ENCODE peak calls at places on chromosome 19, in eight cellular contexts. J, X, N, B, W, I, C and R are unnamed samples.

GRCh38 chr19:54616057-54616456 is 14.2 kb upstream of the LILRB1 start:
- DNase-seq in J (no peak), X (no peak), N (no peak), B (no peak), W (no peak), I (no peak), C (no peak), R (no peak)

GRCh38 chr19:33410915-33411401 is 37.4 kb downstream of the CEBPG start:
- DNase-seq in J (no peak), X (no peak), N (peak; percentile 73), B (no peak), W (no peak), I (peak; percentile 55), C (no peak), R (no peak)

GRCh38 chr19:48638831-48639381 is 1.7 kb upstream of the DBP start:
- DNase-seq in J (no peak), X (no peak), N (no peak), B (no peak), W (no peak), I (peak; percentile 86), C (peak; percentile 58), R (no peak)

GRCh38 chr19:46372901-46373572 is 26.1 kb downstream of the PPP5C start:
- DNase-seq in J (no peak), X (peak; percentile 76), N (peak; percentile 69), B (peak; percentile 59), W (no peak), I (peak; percentile 76), C (no peak), R (no peak)

GRCh38 chr19:31113250-31113685 is 236.0 kb downstream of the TSHZ3 start:
- DNase-seq in J (peak; percentile 61), X (no peak), N (no peak), B (no peak), W (no peak), I (no peak), C (no peak), R (no peak)

GRCh38 chr19:41586064-41586463 is 10.1 kb downstream of the CEACAM21 start:
- DNase-seq in J (no peak), X (no peak), N (no peak), B (no peak), W (no peak), I (no peak), C (no peak), R (no peak)

GRCh38 chr19:3375221-3376088 is 9.1 kb downstream of the NFIC start:
- DNase-seq in J (no peak), X (peak; percentile 90), N (no peak), B (no peak), W (no peak), I (peak; percentile 94), C (peak; percentile 99), R (peak; percentile 89)

GRCh38 chr19:18425515-18426415 is 6.6 kb downstream of the SSBP4 start:
- DNase-seq in J (no peak), X (no peak), N (peak; percentile 70), B (no peak), W (no peak), I (no peak), C (peak; percentile 89), R (peak; percentile 78)

GRCh38 chr19:2215281-2215751 is 20.8 kb downstream of the PLEKHJ1 start:
- DNase-seq in J (no peak), X (no peak), N (no peak), B (peak; percentile 44), W (no peak), I (no peak), C (no peak), R (no peak)

GRCh38 chr19:29860492-29860891 is 48.7 kb downstream of the CCNE1 start:
- DNase-seq in J (no peak), X (no peak), N (no peak), B (peak; percentile 35), W (no peak), I (no peak), C (peak; percentile 0), R (no peak)

GRCh38 chr19:18477974-18478373 is 40.0 kb upstream of the ISYNA1 start:
- DNase-seq in J (no peak), X (no peak), N (no peak), B (no peak), W (no peak), I (no peak), C (no peak), R (no peak)

GRCh38 chr19:10288662-10289166 is 1.0 kb upstream of the ICAM5 start:
- DNase-seq in J (no peak), X (no peak), N (peak; percentile 82), B (peak; percentile 76), W (peak; percentile 65), I (no peak), C (no peak), R (no peak)

GRCh38 chr19:58317481-58318072 is 9.2 kb upstream of the ZSCAN22 start:
- DNase-seq in J (no peak), X (no peak), N (no peak), B (peak; percentile 78), W (peak; percentile 80), I (no peak), C (no peak), R (no peak)

GRCh38 chr19:35347171-35347929 is at the start of gene FFAR1:
- DNase-seq in J (no peak), X (peak; percentile 47), N (no peak), B (no peak), W (no peak), I (peak; percentile 39), C (no peak), R (no peak)

GRCh38 chr19:42198676-42199439 is 18.6 kb downstream of the DEDD2 start:
- DNase-seq in J (no peak), X (no peak), N (no peak), B (no peak), W (no peak), I (peak; percentile 77), C (no peak), R (no peak)

GRCh38 chr19:46931197-46931596 is 70.4 kb downstream of the ARHGAP35 start:
- DNase-seq in J (no peak), X (no peak), N (no peak), B (no peak), W (no peak), I (no peak), C (no peak), R (no peak)

GRCh38 chr19:19533826-19534225 is 4.2 kb upstream of the CILP2 start:
- DNase-seq in J (no peak), X (no peak), N (no peak), B (no peak), W (no peak), I (no peak), C (no peak), R (no peak)

DNA sequence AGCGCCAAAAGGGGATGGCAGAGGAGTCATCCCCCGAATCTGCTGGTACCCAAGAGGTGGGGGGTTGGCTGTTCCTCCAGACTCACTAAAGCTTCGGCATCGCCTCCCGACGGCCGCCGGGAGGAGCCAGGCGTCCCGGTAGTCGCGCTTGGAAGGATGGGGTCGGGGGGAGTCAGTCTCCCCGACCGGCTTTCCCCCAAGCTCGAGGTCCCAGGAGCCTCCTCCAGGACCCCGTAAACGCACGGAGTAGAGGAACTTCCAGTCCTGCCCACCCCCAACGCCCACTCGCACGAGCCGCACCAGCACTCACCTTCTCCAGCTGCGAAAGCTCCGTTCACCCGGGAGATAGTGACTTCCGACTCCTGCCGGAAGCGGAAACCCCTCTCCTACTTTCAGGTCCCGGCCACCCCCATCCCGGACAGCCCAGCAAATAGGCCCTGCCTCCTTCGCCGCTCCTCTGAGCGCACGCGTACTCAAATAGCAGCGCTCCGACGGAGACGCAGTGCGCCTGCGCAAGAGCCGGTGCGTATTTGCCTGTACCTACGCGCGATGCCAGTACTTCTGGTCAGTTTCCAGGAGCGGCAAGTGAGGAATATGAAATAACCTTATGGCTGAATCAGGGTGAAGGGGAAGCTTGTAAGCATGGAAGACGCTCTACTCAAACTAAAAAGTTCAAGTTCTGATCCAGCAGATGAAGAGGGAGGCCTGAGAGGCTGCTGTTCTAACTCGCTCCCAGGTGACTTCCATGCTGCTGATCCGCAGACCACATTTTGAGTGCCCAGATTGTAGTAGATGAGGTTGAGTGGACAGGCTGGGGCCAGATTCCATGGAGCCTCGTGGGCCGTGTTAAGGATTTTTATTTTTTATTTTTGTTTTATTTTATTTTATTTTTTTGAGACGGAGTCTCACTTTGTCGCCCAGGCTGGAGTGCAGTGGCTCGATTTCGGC is at the start of gene ELOF1:
- DNase-seq in J (peak; percentile 82), X (peak; percentile 98), N (peak; percentile 100), B (peak; percentile 99), W (peak; percentile 99), I (peak; percentile 99), C (peak; percentile 99), R (peak; percentile 98)
- TF ChIP-seq CTCF in J (no peak), X (peak; percentile 15), N (no peak), B (peak; percentile 31), W (peak; percentile 30), I (peak; percentile 1), C (no peak), R (no peak)

DNA sequence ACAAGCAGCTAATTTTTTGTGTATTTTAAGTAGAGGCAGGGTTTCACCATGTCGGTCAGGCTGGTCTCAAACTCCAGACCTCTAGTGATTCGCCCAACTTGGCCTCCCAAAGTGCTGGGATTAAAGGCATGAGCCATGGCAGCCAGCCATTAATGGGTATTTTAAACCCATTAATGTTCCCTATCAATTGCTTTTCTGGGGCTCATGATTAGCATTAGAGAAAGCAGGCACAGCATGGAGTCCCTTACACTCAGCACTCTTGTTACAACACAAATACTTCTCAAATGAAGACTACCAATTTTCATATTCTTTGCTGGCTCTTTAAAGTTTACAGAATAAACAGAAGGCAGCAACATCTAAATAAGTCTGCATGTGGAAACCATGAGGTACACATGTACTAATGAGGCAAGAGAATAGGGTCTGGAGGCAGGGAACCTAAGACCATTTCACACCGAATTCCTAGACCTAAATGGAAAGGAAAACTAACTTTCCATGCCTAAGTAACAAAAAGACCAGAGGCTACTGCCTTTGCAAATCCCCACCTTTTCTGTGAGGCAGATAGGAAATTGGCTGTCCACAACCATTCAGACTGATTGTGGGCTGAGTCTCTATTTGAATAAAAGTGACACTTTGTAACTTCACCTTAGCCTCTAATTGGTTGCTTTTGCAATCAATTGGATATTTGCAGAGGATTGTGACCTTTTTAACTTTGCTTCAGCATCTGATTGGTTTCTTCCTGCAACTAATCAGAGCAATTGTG is 21.2 kb downstream of the ZNF675 start:
- DNase-seq in J (no peak), X (no peak), N (no peak), B (no peak), W (no peak), I (no peak), C (no peak), R (no peak)
- H3K9me3 ChIP-seq in J (peaks cover 6% of the 10 kb centered on the region), X (peaks cover 7% of the 10 kb centered on the region), N (peaks cover 76% of the 10 kb centered on the region), B (peaks cover 5% of the 10 kb centered on the region), W (no peaks in the 10 kb centered on the region), I (no peaks in the 10 kb centered on the region), C (peaks cover 7% of the 10 kb centered on the region), R (peaks cover 6% of the 10 kb centered on the region)

GRCh38 chr19:50205681-50206138 is 2.3 kb downstream of the MYH14 start:
- DNase-seq in J (no peak), X (no peak), N (peak; percentile 80), B (peak; percentile 9), W (no peak), I (peak; percentile 87), C (no peak), R (no peak)
- TF ChIP-seq CTCF in J (no peak), X (no peak), N (no peak), B (no peak), W (no peak), I (no peak), C (no peak), R (no peak)

DNA sequence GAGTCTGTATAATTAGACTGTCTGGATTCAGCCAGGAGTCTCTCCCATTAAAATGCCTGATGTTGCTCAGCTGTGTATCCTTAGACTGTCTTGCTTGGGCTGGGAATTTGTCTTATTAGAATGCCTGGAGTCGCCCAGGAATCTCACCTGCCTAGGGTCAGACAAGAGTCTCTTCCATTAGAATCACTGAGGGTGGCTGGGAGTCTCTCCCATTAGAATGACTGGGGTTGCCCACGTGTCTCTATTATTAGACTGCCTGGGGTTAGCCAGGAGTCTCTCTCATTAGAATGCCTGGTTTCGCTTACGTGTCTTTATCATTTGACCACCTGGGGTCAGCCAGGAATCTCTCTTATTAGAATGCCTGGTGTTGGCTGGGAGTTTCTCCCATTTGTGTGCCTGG is 1450.0 kb downstream of the UQCRFS1 start:
- DNase-seq in J (no peak), X (peak; percentile 24), N (no peak), B (no peak), W (no peak), I (no peak), C (no peak), R (no peak)
- H3K9me3 ChIP-seq in J (no peaks in the 10 kb centered on the region), X (peaks cover 18% of the 10 kb centered on the region), N (peaks cover 91% of the 10 kb centered on the region), B (no peaks in the 10 kb centered on the region), W (no peaks in the 10 kb centered on the region), I (peaks cover 38% of the 10 kb centered on the region), C (no peaks in the 10 kb centered on the region), R (peaks cover 44% of the 10 kb centered on the region)